ENCODE peak calls at places on chromosomes 11 and 22, in ten cellular contexts. G is IMR-90; Z is pancreas; O is CD4-positive, CD25-positive, alpha-beta regulatory T cell; R is cardiac muscle cell; B is fibroblast of lung; T is heart left ventricle; S is upper lobe of right lung; C is heart right ventricle; X is tibial artery. K is an unnamed sample.

GRCh38 chr11:69916806-69917387 is 97.7 kb upstream of the FGF3 start:
- DNase-seq in R (no peak), C (no peak), X (peak; percentile 27), B (no peak), Z (no peak), S (no peak), G (no peak), T (peak; percentile 13), O (no peak), K (no peak)

GRCh38 chr22:44824271-44824670 is 71.9 kb downstream of the ARHGAP8 start:
- DNase-seq in T (no peak), Z (no peak), O (no peak), X (no peak), R (no peak), C (no peak), G (no peak), B (no peak), S (no peak), K (no peak)

GRCh38 chr11:17580271-17580670 is 33.2 kb downstream of the OTOG start:
- DNase-seq in G (no peak), T (peak; percentile 1), X (no peak), B (no peak), S (no peak), C (no peak), Z (no peak), O (no peak), R (no peak), K (no peak)

GRCh38 chr22:38398609-38399401 is 56.2 kb downstream of the KCNJ4 start:
- DNase-seq in Z (peak; percentile 95), S (peak; percentile 92), T (peak; percentile 89), R (peak; percentile 85), B (peak; percentile 68), X (peak; percentile 86), C (peak; percentile 91), G (peak; percentile 63), O (peak; percentile 84), K (peak; percentile 83)

GRCh38 chr11:67027943-67028542 is 5.1 kb downstream of the SYT12 start:
- DNase-seq in C (no peak), X (no peak), Z (no peak), B (no peak), R (no peak), S (no peak), O (no peak), G (no peak), T (no peak), K (no peak)

GRCh38 chr11:110830344-110831141 is 118.3 kb upstream of the ARHGAP20 start:
- DNase-seq in C (no peak), X (no peak), S (no peak), T (no peak), O (no peak), Z (no peak), G (peak; percentile 53), R (no peak), B (peak; percentile 90), K (no peak)

GRCh38 chr22:22403771-22404170 is 104.8 kb downstream of the ZNF280B start:
- DNase-seq in T (no peak), B (no peak), R (no peak), Z (no peak), S (no peak), C (no peak), G (no peak), X (no peak), O (no peak), K (no peak)

GRCh38 chr22:24772493-24773220 is 1.9 kb downstream of the PIWIL3 start:
- DNase-seq in T (no peak), O (no peak), G (peak; percentile 54), X (no peak), R (peak; percentile 83), B (peak; percentile 22), C (no peak), Z (no peak), S (no peak), K (peak; percentile 64)

GRCh38 chr11:12846766-12847615 is 162.1 kb upstream of the RASSF10 start:
- DNase-seq in X (no peak), C (no peak), S (no peak), R (no peak), Z (no peak), O (no peak), G (no peak), B (no peak), T (no peak), K (no peak)

GRCh38 chr11:12842933-12843636 is 166.0 kb upstream of the RASSF10 start:
- DNase-seq in X (no peak), B (peak; percentile 91), G (no peak), T (no peak), O (no peak), C (no peak), S (no peak), Z (no peak), R (peak; percentile 79), K (peak; percentile 93)

GRCh38 chr11:12848413-12848812 is 160.7 kb upstream of the RASSF10 start:
- DNase-seq in B (no peak), R (no peak), T (no peak), G (no peak), X (no peak), O (no peak), C (no peak), Z (no peak), S (no peak), K (no peak)

GRCh38 chr11:12841946-12842630 is 167.0 kb upstream of the RASSF10 start:
- DNase-seq in G (peak; percentile 84), Z (no peak), S (no peak), B (peak; percentile 92), R (peak; percentile 78), O (no peak), T (no peak), X (no peak), C (no peak), K (peak; percentile 77)

GRCh38 chr11:12845739-12846358 is 163.3 kb upstream of the RASSF10 start:
- DNase-seq in B (peak; percentile 56), T (no peak), Z (peak; percentile 45), G (peak; percentile 78), O (no peak), S (no peak), X (no peak), R (no peak), C (peak; percentile 27), K (peak; percentile 70)
- H3K36me3 ChIP-seq in B (no peaks in the 10 kb centered on the region), T (no peaks in the 10 kb centered on the region), Z (no peaks in the 10 kb centered on the region), G (no peaks in the 10 kb centered on the region), O (no peaks in the 10 kb centered on the region), S (no peaks in the 10 kb centered on the region), X (no peaks in the 10 kb centered on the region), R (no peaks in the 10 kb centered on the region), C (no peaks in the 10 kb centered on the region), K (no peaks in the 10 kb centered on the region)

GRCh38 chr22:37298748-37299495 is 16.6 kb downstream of the CYTH4 start:
- DNase-seq in S (no peak), R (no peak), G (no peak), Z (no peak), O (no peak), X (no peak), T (no peak), B (no peak), C (no peak), K (no peak)

GRCh38 chr22:37295213-37295886 is 13.0 kb downstream of the CYTH4 start:
- DNase-seq in G (no peak), T (no peak), O (no peak), X (no peak), C (no peak), Z (no peak), S (no peak), R (no peak), B (no peak), K (no peak)

GRCh38 chr22:37293172-37293571 is 10.9 kb downstream of the CYTH4 start:
- DNase-seq in B (no peak), Z (no peak), O (no peak), S (no peak), C (no peak), T (no peak), G (no peak), R (no peak), X (no peak), K (no peak)

GRCh38 chr22:37294747-37295146 is 12.4 kb downstream of the CYTH4 start:
- DNase-seq in B (no peak), R (no peak), G (no peak), C (no peak), S (no peak), O (no peak), X (no peak), Z (no peak), T (no peak), K (no peak)

DNA sequence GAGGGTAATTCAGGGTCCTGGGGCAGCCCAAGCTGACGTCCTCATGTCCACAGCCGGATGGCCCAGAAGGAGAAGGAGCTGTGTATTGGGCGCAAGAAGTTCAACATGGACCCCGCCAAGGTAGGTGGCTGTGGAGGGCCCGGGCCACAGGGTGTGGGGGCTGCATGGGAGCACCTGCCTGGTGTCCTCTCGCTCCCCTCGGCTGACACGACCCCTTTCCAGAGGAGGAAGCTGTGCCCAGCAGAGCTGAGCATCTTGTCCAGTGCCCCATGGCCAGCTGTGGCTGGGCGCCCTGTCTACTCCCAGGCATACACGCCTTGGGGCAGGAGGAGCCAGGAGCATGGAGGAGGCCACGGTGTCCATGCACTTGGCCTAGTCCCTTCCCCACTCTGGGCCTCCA is 13.6 kb downstream of the CYTH4 start:
- DNase-seq in G (no peak), R (no peak), O (no peak), B (no peak), C (no peak), S (no peak), X (no peak), Z (no peak), T (no peak), K (no peak)
- H3K36me3 ChIP-seq in G (no peaks in the 10 kb centered on the region), R (no peaks in the 10 kb centered on the region), O (peaks cover 76% of the 10 kb centered on the region), B (no peaks in the 10 kb centered on the region), C (no peaks in the 10 kb centered on the region), S (peaks cover 14% of the 10 kb centered on the region), X (no peaks in the 10 kb centered on the region), Z (no peaks in the 10 kb centered on the region), T (peaks cover 75% of the 10 kb centered on the region), K (no peaks in the 10 kb centered on the region)

GRCh38 chr22:30964858-30965257 is 3.7 kb downstream of the MORC2 start:
- DNase-seq in X (no peak), R (no peak), C (no peak), B (no peak), O (no peak), Z (no peak), S (no peak), T (no peak), G (no peak), K (no peak)

GRCh38 chr22:30969532-30970355 is 679 bp downstream of the TUG1 start:
- DNase-seq in R (peak; percentile 64), T (peak; percentile 52), C (no peak), G (peak; percentile 44), O (peak; percentile 43), B (peak; percentile 50), X (no peak), Z (no peak), S (no peak), K (peak; percentile 56)

GRCh38 chr22:30970356-30970746 is 1.3 kb downstream of the TUG1 start:
- DNase-seq in X (no peak), S (no peak), G (no peak), O (no peak), C (no peak), Z (no peak), R (no peak), T (no peak), B (no peak), K (no peak)

GRCh38 chr22:30968924-30969531 is at the start of gene TUG1:
- DNase-seq in X (peak; percentile 99), Z (peak; percentile 97), R (peak; percentile 99), C (peak; percentile 98), B (peak; percentile 99), T (peak; percentile 99), O (peak; percentile 98), G (peak; percentile 98), S (peak; percentile 99), K (peak; percentile 99)

GRCh38 chr22:30968015-30968923 is at the start of gene MORC2:
- DNase-seq in G (peak; percentile 15), S (peak; percentile 86), X (no peak), R (peak; percentile 68), B (peak; percentile 55), C (no peak), Z (peak; percentile 82), T (no peak), O (no peak), K (no peak)
- H3K36me3 ChIP-seq in G (peaks cover 15% of the 10 kb centered on the region), S (peaks cover 18% of the 10 kb centered on the region), X (peaks cover 26% of the 10 kb centered on the region), R (peaks cover 10% of the 10 kb centered on the region), B (peaks cover 7% of the 10 kb centered on the region), C (no peaks in the 10 kb centered on the region), Z (peaks cover 12% of the 10 kb centered on the region), T (peaks cover 20% of the 10 kb centered on the region), O (peaks cover 22% of the 10 kb centered on the region), K (peaks cover 39% of the 10 kb centered on the region)

GRCh38 chr22:31846161-31847115 is 92.6 kb downstream of the DEPDC5 start:
- DNase-seq in T (no peak), O (no peak), X (no peak), Z (no peak), B (peak; percentile 90), G (peak; percentile 96), S (no peak), R (peak; percentile 78), C (no peak), K (no peak)
- H3K36me3 ChIP-seq in T (peaks cover 93% of the 10 kb centered on the region), O (peaks cover 80% of the 10 kb centered on the region), X (peaks cover 97% of the 10 kb centered on the region), Z (peaks cover 21% of the 10 kb centered on the region), B (peaks cover 5% of the 10 kb centered on the region), G (peaks cover 39% of the 10 kb centered on the region), S (peaks cover 88% of the 10 kb centered on the region), R (peaks cover 34% of the 10 kb centered on the region), C (no peaks in the 10 kb centered on the region), K (peaks cover 25% of the 10 kb centered on the region)